ENCODE peak calls at places on chromosomes 12 and 14, in nine cellular contexts. O, P, E, X, T, I, J, Y and M are unnamed samples. For H3K36me3 and H3K4me1, the result is how much of the 10 kb centered on the place peaks cover.

GRCh38 chr12:85405781-85406522 is 125.9 kb downstream of the ALX1 start:
- DNase-seq in Y (no peak), I (no peak), P (no peak), T (no peak), O (no peak), E (no peak), X (no peak), J (no peak), M (no peak)

GRCh38 chr12:90106568-90106967 is 397.9 kb upstream of the ATP2B1 start:
- DNase-seq in O (no peak), I (no peak), E (no peak), X (no peak), J (no peak), P (no peak), T (no peak), Y (peak), M (no peak)

GRCh38 chr12:80702889-80703605 is 4.4 kb upstream of the MYF6 start:
- DNase-seq in O (no peak), J (peak), X (peak), T (no peak), P (no peak), Y (peak), E (peak), I (no peak), M (no peak)

GRCh38 chr12:1660304-1661187 is 30.3 kb upstream of the ADIPOR2 start:
- DNase-seq in J (peak), I (no peak), P (peak), E (no peak), O (peak), X (peak), Y (peak), T (peak), M (no peak)

GRCh38 chr14:90597961-90598360 is 201.1 kb downstream of the CALM1 start:
- DNase-seq in Y (no peak), X (no peak), E (no peak), J (no peak), O (no peak), I (no peak), T (no peak), P (no peak), M (no peak)

GRCh38 chr12:124992874-124993567 is 424 bp upstream of the BRI3BP start:
- DNase-seq in X (peak), O (peak), P (peak), T (no peak), J (peak), E (peak), Y (peak), I (peak), M (peak)

GRCh38 chr14:96121660-96122395 is 82.7 kb downstream of the C14orf132 start:
- DNase-seq in J (no peak), E (no peak), X (no peak), Y (no peak), I (no peak), P (no peak), T (no peak), O (no peak), M (no peak)

GRCh38 chr12:52042706-52043385 is 8.4 kb upstream of the NR4A1 start:
- DNase-seq in I (no peak), J (no peak), X (peak), E (no peak), Y (no peak), O (no peak), P (no peak), T (no peak), M (no peak)

GRCh38 chr12:15772405-15773018 is 16.7 kb downstream of the EPS8 start:
- DNase-seq in X (no peak), Y (no peak), I (no peak), O (peak), E (peak), J (peak), T (no peak), P (no peak), M (no peak)

GRCh38 chr12:49358548-49359141 is 8.6 kb upstream of the SPATS2 start:
- DNase-seq in X (peak), P (peak), E (peak), O (peak), J (peak), I (no peak), T (no peak), Y (no peak), M (peak)

GRCh38 chr12:93734784-93735183 is 57.6 kb downstream of the CRADD start:
- DNase-seq in T (no peak), X (no peak), Y (no peak), I (no peak), E (no peak), O (peak), P (no peak), J (no peak), M (no peak)

GRCh38 chr14:22155582-22155981 is 433.4 kb downstream of the DAD1 start:
- DNase-seq in O (no peak), Y (no peak), J (no peak), X (no peak), T (no peak), I (no peak), E (no peak), P (no peak), M (no peak)

GRCh38 chr12:32312049-32312670 is 87.2 kb upstream of the FGD4 start:
- DNase-seq in X (peak), P (no peak), O (peak), I (no peak), Y (no peak), J (peak), E (peak), T (no peak), M (no peak)

GRCh38 chr14:54226103-54226502 is 170.7 kb upstream of the CDKN3 start:
- DNase-seq in T (no peak), P (no peak), Y (no peak), X (no peak), O (no peak), E (no peak), I (no peak), J (no peak), M (no peak)

GRCh38 chr12:58387199-58387598 is 445.8 kb downstream of the ATP23 start:
- DNase-seq in T (no peak), P (no peak), Y (peak), X (no peak), I (no peak), O (no peak), E (no peak), J (no peak), M (no peak)

GRCh38 chr12:47698631-47699030 is 7.2 kb downstream of the RPAP3 start:
- DNase-seq in J (no peak), O (no peak), T (no peak), Y (no peak), X (no peak), I (no peak), E (no peak), P (no peak), M (no peak)

GRCh38 chr12:27652174-27652763 is 44.0 kb upstream of the REP15 start:
- DNase-seq in I (no peak), Y (peak), P (peak), E (peak), O (peak), T (no peak), X (peak), J (peak), M (peak)

GRCh38 chr14:92403981-92404380 is 81.0 kb downstream of the SLC24A4 start:
- DNase-seq in X (no peak), J (no peak), P (no peak), I (no peak), Y (no peak), E (no peak), O (no peak), T (no peak), M (no peak)

GRCh38 chr14:78566017-78566858 is 396.1 kb downstream of the NRXN3 start:
- DNase-seq in J (peak), O (peak), P (peak), Y (peak), I (no peak), E (peak), T (peak), X (peak), M (peak)

GRCh38 chr12:67354966-67355365 is 85.8 kb downstream of the CAND1 start:
- DNase-seq in P (no peak), T (no peak), Y (no peak), O (no peak), E (no peak), X (no peak), I (no peak), J (no peak), M (no peak)

GRCh38 chr14:77276295-77276935 is 5.4 kb upstream of the NGB start:
- DNase-seq in T (no peak), J (no peak), E (no peak), O (no peak), P (no peak), Y (no peak), I (peak), X (no peak), M (no peak)

GRCh38 chr12:69897744-69898143 is 72.7 kb downstream of the MYRFL start:
- DNase-seq in J (no peak), O (peak), E (no peak), P (no peak), I (no peak), X (peak), T (peak), Y (peak), M (no peak)

GRCh38 chr14:101007004-101007614 is 103.6 kb upstream of the RTL1 start:
- DNase-seq in O (no peak), P (no peak), J (no peak), Y (no peak), E (no peak), I (peak), X (no peak), T (no peak), M (no peak)

GRCh38 chr12:31507966-31508365 is 83.0 kb downstream of the DENND5B start:
- DNase-seq in E (no peak), Y (no peak), X (no peak), O (no peak), I (no peak), T (no peak), J (no peak), P (no peak), M (no peak)

GRCh38 chr12:55817352-55818139 is at the start of the genes ORMDL2 and SARNP:
- DNase-seq in I (peak), O (peak), E (peak), Y (peak), X (peak), T (peak), P (peak), J (peak), M (peak)

GRCh38 chr12:59365133-59365532 is 230.7 kb upstream of the SLC16A7 start:
- DNase-seq in Y (no peak), O (no peak), J (no peak), X (no peak), P (no peak), E (no peak), I (no peak), T (no peak), M (no peak)

GRCh38 chr14:101466456-101467180 is 94.7 kb upstream of the DIO3 start:
- DNase-seq in P (no peak), I (peak), T (no peak), Y (no peak), E (no peak), J (no peak), O (no peak), X (no peak), M (no peak)

GRCh38 chr12:47326190-47326589 is 246.4 kb upstream of the AMIGO2 start:
- DNase-seq in J (no peak), Y (no peak), X (no peak), I (no peak), O (no peak), P (no peak), E (no peak), T (no peak), M (no peak)

GRCh38 chr12:6430124-6430989 is 14.4 kb upstream of the CD27 start:
- DNase-seq in X (no peak), E (peak), O (peak), Y (peak), T (peak), J (peak), I (no peak), P (peak), M (no peak)

GRCh38 chr12:2958432-2959193 is 584 bp upstream of the TEAD4 start:
- DNase-seq in J (peak), X (peak), P (peak), I (peak), T (peak), E (no peak), Y (peak), O (peak), M (no peak)

GRCh38 chr14:74505831-74506230 is 12.3 kb downstream of the ISCA2 start:
- DNase-seq in I (no peak), P (no peak), X (no peak), J (no peak), E (peak), Y (no peak), O (no peak), T (no peak), M (no peak)

GRCh38 chr14:74504874-74505617 is 11.5 kb downstream of the ISCA2 start:
- DNase-seq in X (no peak), J (no peak), T (no peak), O (no peak), E (no peak), I (no peak), Y (no peak), P (peak), M (no peak)

GRCh38 chr14:74503973-74504335 is 10.4 kb downstream of the ISCA2 start:
- DNase-seq in O (no peak), T (no peak), J (no peak), P (no peak), Y (no peak), I (no peak), X (no peak), E (no peak), M (no peak)

GRCh38 chr14:74503256-74503972 is 9.8 kb downstream of the ISCA2 start:
- DNase-seq in X (no peak), I (no peak), O (no peak), J (no peak), P (peak), T (no peak), E (no peak), Y (no peak), M (no peak)

DNA sequence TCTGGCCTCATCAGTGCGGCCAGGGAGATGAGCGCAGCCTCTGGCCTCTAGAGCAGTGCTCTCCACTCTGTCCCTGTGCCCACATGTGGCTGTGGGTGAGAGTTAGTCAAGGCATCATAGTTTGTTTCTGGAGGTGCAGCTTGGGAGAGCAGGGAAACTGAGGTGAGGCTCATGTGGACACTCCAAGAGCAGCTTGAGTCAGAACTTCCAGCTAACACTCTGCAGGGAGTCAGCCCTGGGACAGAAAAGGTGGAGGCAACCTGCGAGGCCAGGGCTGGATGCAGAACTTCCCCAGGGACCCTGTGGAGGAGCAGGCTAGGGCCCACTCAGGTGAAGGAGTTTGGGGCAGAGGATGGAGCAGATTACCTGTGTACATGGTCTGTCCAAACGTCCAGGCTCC is 10.8 kb downstream of the ISCA2 start:
- DNase-seq in E (no peak), Y (no peak), O (no peak), J (no peak), P (peak), I (no peak), X (no peak), T (no peak), M (no peak)
- H3K36me3 ChIP-seq in E (under half), Y (half or more), O (half or more), J (under half), P (under half), I (under half), X (under half), T (under half), M (under half)

GRCh38 chr12:109269428-109269827 is 39.7 kb downstream of the FOXN4 start:
- DNase-seq in T (no peak), O (no peak), P (no peak), E (no peak), X (no peak), Y (no peak), I (no peak), J (no peak), M (no peak)
- H3K4me1 ChIP-seq in T (under half), O (under half), P (under half), E (under half), X (under half), Y (under half), I (under half), J (under half), M (under half)

DNA sequence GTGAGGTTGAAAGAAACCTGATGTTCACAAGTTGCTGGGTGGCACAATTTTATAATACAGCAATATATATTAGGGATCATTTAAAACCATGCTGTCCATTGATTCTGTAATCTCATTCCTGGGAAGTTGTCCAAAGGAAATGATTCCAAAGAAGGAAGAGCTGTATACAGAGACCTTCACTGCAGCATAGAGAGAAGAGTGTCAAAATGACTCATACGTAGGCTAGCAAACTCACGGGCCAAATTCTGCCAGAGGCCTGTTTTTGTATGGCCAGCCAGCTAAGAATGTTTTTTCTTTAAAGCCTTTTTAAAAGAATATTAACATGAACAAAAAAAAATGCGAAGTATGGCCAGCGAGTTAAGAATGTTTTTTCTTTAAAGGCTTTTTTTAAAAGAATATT is 69.3 kb upstream of the MED13L start:
- DNase-seq in X (no peak), Y (no peak), I (no peak), J (no peak), E (no peak), T (no peak), P (no peak), O (peak), M (no peak)
- H3K27ac ChIP-seq in X (no peak), Y (no peak), I (no peak), J (no peak), E (no peak), T (no peak), P (no peak), O (no peak), M (no peak)

GRCh38 chr14:72679106-72679505 is 214.8 kb downstream of the DPF3 start:
- DNase-seq in T (peak), I (no peak), J (no peak), Y (no peak), X (no peak), E (no peak), P (no peak), O (peak), M (no peak)

GRCh38 chr14:72678360-72678759 is 215.5 kb downstream of the DPF3 start:
- DNase-seq in P (no peak), I (no peak), T (no peak), E (no peak), O (peak), J (no peak), X (no peak), Y (no peak), M (no peak)

GRCh38 chr14:72679591-72680151 is 214.2 kb downstream of the DPF3 start:
- DNase-seq in O (peak), E (no peak), X (no peak), P (no peak), Y (no peak), J (no peak), T (no peak), I (no peak), M (no peak)

GRCh38 chr14:72675126-72675525 is 218.8 kb downstream of the DPF3 start:
- DNase-seq in J (no peak), X (no peak), O (no peak), T (no peak), P (no peak), I (no peak), E (no peak), Y (no peak), M (no peak)

DNA sequence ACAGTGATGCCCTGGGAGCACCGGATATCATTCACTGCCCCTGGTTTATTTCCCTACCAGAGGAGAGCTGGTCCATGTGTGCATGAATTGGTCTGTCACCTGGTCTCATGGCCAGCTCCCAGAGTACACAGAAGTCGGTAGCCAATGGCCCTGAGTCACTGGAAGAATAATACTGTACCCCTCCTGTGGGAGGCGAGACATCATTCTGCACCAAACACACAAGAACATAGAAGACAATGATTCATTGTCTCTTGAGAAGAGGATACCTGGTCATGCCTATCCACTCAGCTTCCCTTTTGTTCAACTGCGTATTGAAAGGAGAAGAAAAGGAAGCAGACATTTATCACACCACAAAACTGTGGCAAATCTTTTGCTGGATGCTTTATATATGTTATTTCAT is 216.2 kb downstream of the DPF3 start:
- DNase-seq in T (no peak), O (peak), X (no peak), J (no peak), E (no peak), I (no peak), Y (no peak), P (no peak), M (no peak)
- H3K36me3 ChIP-seq in T (under half), O (under half), X (under half), J (under half), E (under half), I (under half), Y (under half), P (under half), M (under half)

DNA sequence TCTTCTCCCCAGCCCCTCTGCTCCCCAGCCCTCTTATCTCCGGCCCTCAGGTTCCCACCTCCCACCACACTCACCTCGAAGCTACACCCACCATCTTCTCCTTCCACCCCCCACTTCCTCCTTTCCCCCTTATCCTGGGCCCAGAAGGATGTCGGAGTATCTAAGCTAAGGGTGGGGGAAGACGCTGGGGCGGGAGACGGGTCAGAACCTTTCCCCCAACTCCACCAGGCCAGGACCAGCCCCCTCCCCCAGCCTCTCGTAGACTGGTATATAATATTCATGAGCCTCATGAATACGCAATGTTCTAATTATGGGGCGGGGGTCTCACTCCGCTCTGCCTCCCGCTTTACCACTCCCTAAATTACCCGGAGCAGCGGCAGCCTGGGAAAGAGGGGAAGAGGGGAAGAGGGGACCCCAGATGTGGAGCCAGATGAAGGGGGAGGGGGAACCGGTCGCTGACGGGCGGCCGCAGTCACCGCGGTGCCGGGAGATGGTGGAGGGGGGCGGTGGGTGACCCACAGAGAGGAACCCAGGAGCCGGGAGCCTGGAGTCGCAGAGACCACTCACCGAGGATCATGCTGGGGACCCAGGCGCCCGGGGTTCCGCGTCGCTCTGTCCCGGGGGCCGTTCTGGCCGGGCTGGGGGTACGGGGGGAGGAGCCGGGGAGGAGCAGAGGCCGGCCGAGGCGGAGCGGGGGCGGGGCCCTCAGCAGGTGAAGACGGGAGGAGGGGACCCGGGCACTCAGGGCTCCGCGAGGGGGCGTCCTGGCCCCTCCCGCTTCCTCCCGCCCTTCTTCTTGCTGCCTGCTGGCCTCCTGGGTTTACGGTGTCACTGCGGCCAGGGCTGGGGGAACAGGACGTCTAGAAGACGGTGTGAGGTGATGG is 6.4 kb upstream of the ZNF385A start:
- DNase-seq in I (peak), O (no peak), T (peak), P (peak), X (peak), J (no peak), E (peak), Y (no peak), M (peak)
- H3K4me1 ChIP-seq in I (half or more), O (under half), T (under half), P (under half), X (under half), J (under half), E (under half), Y (half or more), M (under half)